ENCODE peak calls at places on chromosomes 12 and 14, in seven cellular contexts. U, F, C, O, H, R and L are unnamed samples.

GRCh38 chr14:69815556-69815955 is 18.5 kb upstream of the SLC10A1 start:
- DNase-seq in U (no peak), F (no peak), C (no peak), O (no peak), H (no peak), R (no peak), L (no peak)

GRCh38 chr12:23236056-23236455 is 611.1 kb downstream of the ETNK1 start:
- DNase-seq in U (no peak), F (no peak), C (no peak), O (no peak), H (no peak), R (no peak), L (no peak)

GRCh38 chr14:29028973-29029582 is 262.5 kb downstream of the FOXG1 start:
- DNase-seq in U (no peak), F (no peak), C (no peak), O (no peak), H (peak), R (no peak), L (no peak)

GRCh38 chr12:118467576-118467975 is 91.2 kb downstream of the SUDS3 start:
- DNase-seq in U (no peak), F (no peak), C (no peak), O (no peak), H (no peak), R (no peak), L (peak)

GRCh38 chr14:74980398-74980745 is 22.3 kb upstream of the EIF2B2 start:
- DNase-seq in U (no peak), F (no peak), C (no peak), O (no peak), H (no peak), R (no peak), L (no peak)

GRCh38 chr12:32471601-32472001 is 72.2 kb downstream of the FGD4 start:
- DNase-seq in U (no peak), F (no peak), C (no peak), O (no peak), H (no peak), R (no peak), L (no peak)

GRCh38 chr12:59036973-59037807 is 116.9 kb upstream of the LRIG3 start:
- DNase-seq in U (no peak), F (no peak), C (no peak), O (peak), H (peak), R (no peak), L (no peak)

GRCh38 chr14:63766616-63767015 is 38.8 kb upstream of the SGPP1 start:
- DNase-seq in U (no peak), F (no peak), C (no peak), O (no peak), H (no peak), R (no peak), L (no peak)

GRCh38 chr14:62592877-62593276 is 452.4 kb downstream of the KCNH5 start:
- DNase-seq in U (no peak), F (no peak), C (no peak), O (no peak), H (no peak), R (no peak), L (no peak)